ENCODE peak calls at places on chromosome 7, in nine cellular contexts. C is fibroblast of pulmonary artery; H is anterior cingulate cortex; Z is AG04450; Y is A549; D is ascending aorta; U is NCI-H1092; A is stimulated activated naive CD4-positive, alpha-beta T cell; V is non-pigmented ciliary epithelial cell. R is an unnamed sample.

GRCh38 chr7:78221961-78222751 is 423.6 kb downstream of the PHTF2 start:
- DNase-seq in V (no peak), C (peak; percentile 26), U (no peak), A (no peak), D (no peak), Z (peak; percentile 53), H (no peak), Y (no peak), R (no peak)

GRCh38 chr7:81447351-81447952 is 322.4 kb downstream of the HGF start:
- DNase-seq in Z (peak; percentile 15), C (peak; percentile 83), H (peak; percentile 6), Y (peak; percentile 83), V (peak; percentile 34), U (peak; percentile 22), D (no peak), A (no peak), R (peak; percentile 18)

GRCh38 chr7:38374507-38374906 is 101.1 kb upstream of the TARP start:
- DNase-seq in H (no peak), Z (no peak), D (no peak), C (peak; percentile 63), V (no peak), A (peak; percentile 61), U (peak; percentile 18), Y (peak; percentile 42), R (no peak)

GRCh38 chr7:129110575-129111376 is 33.7 kb upstream of the TSPAN33 start:
- DNase-seq in H (no peak), A (no peak), V (no peak), C (no peak), Y (peak; percentile 29), D (no peak), Z (no peak), U (no peak), R (no peak)

GRCh38 chr7:76512941-76513816 is 2.8 kb downstream of the UPK3B start:
- DNase-seq in H (no peak), A (no peak), Y (peak; percentile 69), Z (no peak), C (peak; percentile 11), V (no peak), U (no peak), D (no peak), R (no peak)

GRCh38 chr7:74030861-74031260 is 2.9 kb downstream of the ELN start:
- DNase-seq in V (no peak), U (no peak), C (no peak), Y (no peak), Z (no peak), A (no peak), D (no peak), H (no peak), R (no peak)

GRCh38 chr7:139974179-139974811 is 88.5 kb downstream of the PARP12 start:
- DNase-seq in D (no peak), Y (no peak), H (no peak), C (no peak), Z (no peak), U (no peak), V (no peak), A (no peak), R (no peak)

GRCh38 chr7:66921396-66921917 is 432 bp downstream of the TMEM248 start:
- DNase-seq in D (no peak), H (no peak), U (peak; percentile 61), Y (peak; percentile 13), A (no peak), V (no peak), Z (no peak), C (peak; percentile 73), R (no peak)

GRCh38 chr7:145848691-145849090 is 267.9 kb upstream of the CNTNAP2 start:
- DNase-seq in A (no peak), Y (peak; percentile 9), D (no peak), V (no peak), U (peak; percentile 22), C (no peak), Z (no peak), H (no peak), R (no peak)

GRCh38 chr7:100369105-100369504 is 4.2 kb upstream of the PILRA start:
- DNase-seq in H (peak; percentile 20), V (no peak), Y (no peak), C (no peak), D (peak; percentile 68), Z (no peak), U (no peak), A (no peak), R (no peak)

GRCh38 chr7:151540146-151540545 is 20.5 kb upstream of the RHEB start:
- DNase-seq in Y (no peak), C (no peak), V (no peak), D (no peak), A (no peak), Z (no peak), H (no peak), U (no peak), R (no peak)

GRCh38 chr7:1309996-1310395 is 77.3 kb downstream of the UNCX start:
- DNase-seq in H (no peak), V (no peak), C (no peak), Y (no peak), A (no peak), D (no peak), U (no peak), Z (no peak), R (no peak)

GRCh38 chr7:36966039-36966438 is 241.7 kb upstream of the AOAH start:
- DNase-seq in V (no peak), A (no peak), H (no peak), D (no peak), C (no peak), U (peak; percentile 33), Y (no peak), Z (no peak), R (no peak)

GRCh38 chr7:103083210-103083609 is 8.3 kb downstream of the ARMC10 start:
- DNase-seq in V (no peak), U (no peak), Y (no peak), Z (no peak), D (no peak), C (no peak), H (no peak), A (no peak), R (no peak)

GRCh38 chr7:102875700-102876192 is 37.1 kb upstream of the LRRC17 start:
- DNase-seq in Z (peak; percentile 96), V (peak; percentile 100), D (peak; percentile 25), A (no peak), H (no peak), U (no peak), C (peak; percentile 98), Y (peak; percentile 97), R (peak; percentile 100)

GRCh38 chr7:124412531-124412930 is 353.1 kb downstream of the GPR37 start:
- DNase-seq in Y (no peak), U (no peak), A (no peak), V (no peak), D (no peak), C (no peak), Z (no peak), H (no peak), R (no peak)

GRCh38 chr7:100577103-100577502 is 3.4 kb upstream of the SAP25 start:
- DNase-seq in Z (no peak), H (no peak), C (no peak), V (no peak), D (no peak), U (no peak), A (no peak), Y (no peak), R (no peak)

GRCh38 chr7:99270702-99271101 is 1.9 kb upstream of the MYH16 start:
- DNase-seq in H (no peak), V (no peak), A (no peak), C (no peak), D (no peak), U (no peak), Y (peak; percentile 41), Z (no peak), R (no peak)

R was measured in kidney epithelial cell.